ENCODE peak calls at places on chromosomes 2 and 18, in four cellular contexts. C, U, F and Z are unnamed samples.

GRCh38 chr2:39524756-39525635 is 87.9 kb upstream of the MAP4K3 start:
- DNase-seq in C (no peak), U (no peak), F (no peak), Z (no peak)

GRCh38 chr18:864872-865273 is 39.8 kb upstream of the ADCYAP1 start:
- DNase-seq in C (peak; percentile 74), U (peak; percentile 47), F (peak; percentile 19), Z (peak; percentile 76)

GRCh38 chr2:74104839-74105238 is 42.9 kb downstream of the BOLA3 start:
- DNase-seq in C (no peak), U (no peak), F (no peak), Z (no peak)

GRCh38 chr2:39845460-39846146 is 66.5 kb upstream of the THUMPD2 start:
- DNase-seq in C (no peak), U (no peak), F (no peak), Z (peak; percentile 86)

GRCh38 chr2:15756882-15757819 is 165.5 kb downstream of the DDX1 start:
- DNase-seq in C (no peak), U (no peak), F (no peak), Z (no peak)

GRCh38 chr2:11835403-11835802 is 89.0 kb downstream of the LPIN1 start:
- DNase-seq in C (no peak), U (no peak), F (no peak), Z (no peak)

GRCh38 chr2:182545420-182546167 is 118.8 kb upstream of the PDE1A start:
- DNase-seq in C (no peak), U (no peak), F (no peak), Z (no peak)

GRCh38 chr2:234814366-234814765 is 137.5 kb upstream of the SH3BP4 start:
- DNase-seq in C (no peak), U (no peak), F (no peak), Z (no peak)

GRCh38 chr2:40276076-40276475 is 175.8 kb downstream of the SLC8A1 start:
- DNase-seq in C (no peak), U (no peak), F (no peak), Z (no peak)

GRCh38 chr2:237867465-237867864 is 8.0 kb downstream of the RAMP1 start:
- DNase-seq in C (no peak), U (no peak), F (no peak), Z (no peak)

GRCh38 chr2:188449570-188449969 is 157.9 kb downstream of the GULP1 start:
- DNase-seq in C (no peak), U (no peak), F (no peak), Z (no peak)

GRCh38 chr2:137896467-137896866 is 67.8 kb upstream of the HNMT start:
- DNase-seq in C (no peak), U (no peak), F (no peak), Z (no peak)

GRCh38 chr2:106546376-106546990 is 59.3 kb downstream of the CD8B2 start:
- DNase-seq in C (no peak), U (no peak), F (no peak), Z (no peak)

GRCh38 chr2:7952046-7952445 is 729.8 kb upstream of the ID2 start:
- DNase-seq in C (no peak), U (no peak), F (no peak), Z (no peak)

GRCh38 chr2:205073433-205074020 is 528.3 kb downstream of the PARD3B start:
- DNase-seq in C (no peak), U (no peak), F (no peak), Z (no peak)

GRCh38 chr2:42770288-42771131 is 6.6 kb upstream of the OXER1 start:
- DNase-seq in C (no peak), U (no peak), F (no peak), Z (no peak)

GRCh38 chr2:45943231-45944044 is 292.0 kb downstream of the PRKCE start:
- DNase-seq in C (no peak), U (no peak), F (no peak), Z (no peak)
- TF ChIP-seq CTCF in C (no peak), U (no peak), F (no peak), Z (no peak)

GRCh38 chr2:46413631-46414030 is 65.7 kb upstream of the TMEM247 start:
- DNase-seq in C (no peak), U (no peak), F (no peak), Z (no peak)

GRCh38 chr2:46414701-46415100 is 64.7 kb upstream of the TMEM247 start:
- DNase-seq in C (no peak), U (no peak), F (no peak), Z (no peak)

GRCh38 chr2:46416280-46416679 is 63.1 kb upstream of the TMEM247 start:
- DNase-seq in C (no peak), U (no peak), F (no peak), Z (no peak)

GRCh38 chr2:46413111-46413510 is 66.3 kb upstream of the TMEM247 start:
- DNase-seq in C (no peak), U (no peak), F (no peak), Z (no peak)

GRCh38 chr2:46416739-46417403 is 62.5 kb upstream of the TMEM247 start:
- DNase-seq in C (no peak), U (no peak), F (no peak), Z (no peak)
- H3K27ac ChIP-seq in C (no peak overlapping the region), U (no peak overlapping the region), F (no peak overlapping the region), Z (no peak overlapping the region)

DNA sequence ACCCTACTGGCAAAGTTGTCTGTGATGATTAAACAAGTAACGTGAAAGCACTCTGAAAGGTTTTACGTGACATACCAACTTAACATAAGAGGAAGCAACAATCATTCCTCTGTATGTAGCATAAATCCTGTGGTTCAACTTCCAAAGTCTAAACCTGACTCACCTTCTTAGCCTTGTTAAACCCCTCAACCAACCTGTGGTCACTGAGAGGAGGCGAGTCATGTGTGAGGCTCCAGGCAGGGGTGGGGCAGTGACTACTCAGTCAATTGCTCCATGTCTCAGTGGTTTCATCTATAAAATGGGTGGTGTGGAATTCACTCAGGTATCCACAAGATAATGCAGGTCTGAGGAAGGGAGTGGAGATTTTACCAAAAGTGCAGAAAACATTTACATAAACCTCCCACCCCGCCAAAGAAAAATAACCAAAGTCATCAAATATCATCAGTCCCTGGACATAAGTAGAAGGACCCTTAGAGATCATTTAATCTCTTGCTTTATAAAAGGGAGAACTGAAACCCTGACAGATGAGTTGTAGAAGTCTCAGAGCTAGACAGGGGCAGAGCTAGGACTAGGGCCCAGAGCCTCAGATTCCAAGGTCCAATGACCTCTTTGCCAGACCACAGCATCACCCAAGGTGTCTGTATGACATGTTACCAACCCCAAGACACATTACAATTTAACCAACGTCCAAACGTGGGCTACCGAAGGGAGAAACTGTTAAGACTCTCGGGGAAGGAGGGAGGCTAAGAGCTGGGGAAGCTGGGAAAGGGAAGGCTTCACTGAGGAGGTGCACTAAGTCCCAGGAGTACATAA is 3.7 kb upstream of the PCBP1 start:
- DNase-seq in C (no peak), U (no peak), F (peak; percentile 42), Z (no peak)
- H3K4me1 ChIP-seq in C (no peaks in the 10 kb centered on the region), U (peaks cover 22% of the 10 kb centered on the region), F (peaks cover 24% of the 10 kb centered on the region), Z (peaks cover 19% of the 10 kb centered on the region)

DNA sequence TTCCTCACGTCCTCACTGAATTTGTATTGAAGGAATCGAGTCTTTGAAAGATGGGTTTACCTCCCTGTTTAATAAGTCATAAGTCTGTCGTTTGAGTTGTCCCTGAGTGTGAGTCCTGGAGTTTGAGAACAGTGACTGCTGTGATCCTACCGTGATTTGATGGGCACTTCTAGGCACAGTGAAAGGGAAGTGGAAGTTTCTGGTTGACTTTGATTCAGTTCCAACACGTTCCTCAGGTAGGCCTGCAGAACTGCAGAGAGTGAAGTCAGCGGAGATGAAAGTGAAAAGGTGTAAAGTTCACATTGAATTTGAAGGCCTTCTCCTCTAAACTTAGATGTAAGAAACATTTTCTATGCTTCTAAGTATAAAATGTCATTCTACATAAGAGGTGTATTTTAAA is 52.9 kb upstream of the ACKR3 start:
- DNase-seq in C (no peak), U (no peak), F (no peak), Z (no peak)
- TF ChIP-seq CTCF in C (no peak), U (no peak), F (no peak), Z (no peak)

DNA sequence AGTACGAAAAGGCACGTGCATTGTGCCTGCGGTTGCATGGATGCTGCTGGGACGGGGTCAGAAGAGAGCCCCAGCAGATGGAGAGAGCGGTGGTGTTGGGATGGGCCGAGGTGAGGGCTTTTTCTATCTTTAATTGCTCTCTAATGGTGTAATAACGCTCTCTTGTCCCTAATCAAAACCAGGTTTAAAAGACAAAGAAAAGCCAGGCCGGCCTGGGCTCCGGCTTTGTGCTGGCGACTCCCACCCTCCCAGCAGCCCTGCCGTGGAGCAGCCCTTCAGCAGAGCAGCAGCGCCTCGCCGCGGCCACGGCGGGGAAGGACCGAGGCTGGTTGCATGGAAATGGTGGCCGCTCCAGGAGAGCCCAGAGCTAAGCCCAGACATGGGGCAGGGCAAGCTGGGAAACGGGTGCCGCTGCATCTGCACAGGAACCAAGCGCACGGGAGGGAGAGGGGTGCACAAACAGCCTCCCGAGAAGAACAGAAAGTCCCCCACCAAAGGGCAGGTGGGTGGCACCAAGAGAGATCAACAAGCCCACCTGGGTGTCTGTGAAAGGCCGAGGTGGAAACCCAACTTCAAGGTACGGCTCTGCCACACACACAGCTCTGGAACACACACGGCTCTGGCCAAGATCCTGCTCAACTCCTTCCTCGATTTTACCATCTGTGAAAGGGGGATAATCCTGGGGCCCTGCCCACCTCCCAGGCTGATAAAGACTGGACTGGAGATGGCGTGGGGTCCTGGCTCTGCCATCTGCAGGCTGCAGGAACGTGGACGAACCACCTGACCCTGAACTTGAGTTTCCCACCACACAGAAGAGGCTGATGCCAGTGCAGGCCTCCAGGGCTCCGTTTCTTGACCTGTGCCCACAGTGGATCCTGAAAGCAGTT is 15.0 kb downstream of the HS1BP3 start:
- DNase-seq in C (peak; percentile 87), U (peak; percentile 87), F (peak; percentile 54), Z (no peak)
- H3K27ac ChIP-seq in C (peak overlapping the region; percentile 20), U (no peak overlapping the region), F (no peak overlapping the region), Z (no peak overlapping the region)

GRCh38 chr18:78128004-78128403 is 851.6 kb upstream of the SALL3 start:
- DNase-seq in C (no peak), U (no peak), F (no peak), Z (no peak)
- H3K4me1 ChIP-seq in C (no peaks in the 10 kb centered on the region), U (no peaks in the 10 kb centered on the region), F (no peaks in the 10 kb centered on the region), Z (no peaks in the 10 kb centered on the region)

GRCh38 chr2:152176113-152176714 is 651 bp upstream of the STAM2 start:
- DNase-seq in C (no peak), U (no peak), F (no peak), Z (no peak)
- TF ChIP-seq CTCF in C (no peak), U (no peak), F (no peak), Z (peak; percentile 65)